ENCODE peak calls at places on chromosomes 2 and 18, in four cellular contexts. One of them, this sample, is unnamed.

GRCh38 chr2:43045866-43046265 is 180.5 kb downstream of the ZFP36L2 start:
- DNase-seq in neuronal stem cell: no peak
- DNase-seq in mesendoderm: no peak
- DNase-seq in H1: no peak
- DNase-seq in this sample: no peak

GRCh38 chr18:58942486-58942885 is 77.8 kb downstream of the ZNF532 start:
- DNase-seq in neuronal stem cell: no peak
- DNase-seq in mesendoderm: no peak
- DNase-seq in H1: no peak
- DNase-seq in this sample: no peak

GRCh38 chr2:26396734-26397298 is 4.9 kb upstream of the DRC1 start:
- DNase-seq in mesendoderm: no peak
- DNase-seq in neuronal stem cell: no peak
- DNase-seq in H1: no peak
- DNase-seq in this sample: no peak

GRCh38 chr2:168277276-168277675 is 29.9 kb upstream of the STK39 start:
- DNase-seq in H1: no peak
- DNase-seq in neuronal stem cell: no peak
- DNase-seq in mesendoderm: no peak
- DNase-seq in this sample: no peak

GRCh38 chr2:238866656-238867277 is 18.9 kb downstream of the TWIST2 start:
- DNase-seq in neuronal stem cell: no peak
- DNase-seq in H1: no peak
- DNase-seq in mesendoderm: no peak
- DNase-seq in this sample: no peak

GRCh38 chr18:58400337-58400885 is 228.5 kb downstream of the ALPK2 start:
- DNase-seq in H1: no peak
- DNase-seq in neuronal stem cell: no peak
- DNase-seq in mesendoderm: no peak
- DNase-seq in this sample: no peak

GRCh38 chr2:27262379-27263286 is at the start of gene SLC30A3:
- DNase-seq in mesendoderm: no peak
- DNase-seq in neuronal stem cell: peak; percentile 37
- DNase-seq in H1: peak; percentile 80
- DNase-seq in this sample: no peak

GRCh38 chr2:9815844-9816279 is 27.4 kb upstream of the TAF1B start:
- DNase-seq in H1: no peak
- DNase-seq in mesendoderm: no peak
- DNase-seq in neuronal stem cell: no peak
- DNase-seq in this sample: no peak

GRCh38 chr2:58553937-58554336 is 312.8 kb upstream of the FANCL start:
- DNase-seq in neuronal stem cell: no peak
- DNase-seq in H1: no peak
- DNase-seq in mesendoderm: peak; percentile 73
- DNase-seq in this sample: no peak

GRCh38 chr18:46946656-46947282 is 29.4 kb downstream of the KATNAL2 start:
- DNase-seq in neuronal stem cell: peak; percentile 90
- DNase-seq in mesendoderm: peak; percentile 96
- DNase-seq in H1: peak; percentile 90
- DNase-seq in this sample: peak; percentile 80

GRCh38 chr18:37419866-37420265 is 145.7 kb downstream of the CELF4 start:
- DNase-seq in H1: no peak
- DNase-seq in mesendoderm: no peak
- DNase-seq in neuronal stem cell: no peak
- DNase-seq in this sample: no peak

GRCh38 chr2:150482667-150483260 is 4.7 kb downstream of the RND3 start:
- DNase-seq in neuronal stem cell: no peak
- DNase-seq in H1: no peak
- DNase-seq in mesendoderm: no peak
- DNase-seq in this sample: peak; percentile 18

GRCh38 chr2:239311132-239312040 is 89.4 kb downstream of the HDAC4 start:
- DNase-seq in neuronal stem cell: no peak
- DNase-seq in H1: peak; percentile 33
- DNase-seq in mesendoderm: no peak
- DNase-seq in this sample: no peak

GRCh38 chr2:27086722-27087446 is at the start of gene KHK:
- DNase-seq in H1: peak; percentile 86
- DNase-seq in neuronal stem cell: no peak
- DNase-seq in mesendoderm: no peak
- DNase-seq in this sample: no peak

GRCh38 chr18:58125183-58125582 is 81.2 kb downstream of the NEDD4L start:
- DNase-seq in H1: peak; percentile 45
- DNase-seq in mesendoderm: peak; percentile 58
- DNase-seq in neuronal stem cell: no peak
- DNase-seq in this sample: no peak

GRCh38 chr18:75003764-75004690 is 204.9 kb downstream of the PTGR3 start:
- DNase-seq in mesendoderm: peak; percentile 75
- DNase-seq in H1: no peak
- DNase-seq in neuronal stem cell: no peak
- DNase-seq in this sample: no peak

GRCh38 chr2:215831296-215831913 is 181.9 kb downstream of the MREG start:
- DNase-seq in H1: no peak
- DNase-seq in mesendoderm: peak; percentile 20
- DNase-seq in neuronal stem cell: no peak
- DNase-seq in this sample: peak; percentile 78

GRCh38 chr2:40363631-40364030 is 88.3 kb downstream of the SLC8A1 start:
- DNase-seq in neuronal stem cell: no peak
- DNase-seq in mesendoderm: no peak
- DNase-seq in H1: no peak
- DNase-seq in this sample: peak; percentile 40

GRCh38 chr2:62195421-62196277 is at the start of gene B3GNT2:
- DNase-seq in H1: peak; percentile 91
- DNase-seq in neuronal stem cell: peak; percentile 79
- DNase-seq in mesendoderm: peak; percentile 84
- DNase-seq in this sample: peak; percentile 57
- H2BK15ac ChIP-seq in H1: peak within 1 kb of the TSS; percentile 65
- H2BK15ac ChIP-seq in neuronal stem cell: peak within 1 kb of the TSS; percentile 78
- H2BK15ac ChIP-seq in mesendoderm: peak within 1 kb of the TSS; percentile 5
- H2BK15ac ChIP-seq in this sample: no peak within 1 kb of the TSS

GRCh38 chr2:232203166-232203891 is 175.2 kb upstream of the ALPP start:
- DNase-seq in neuronal stem cell: no peak
- DNase-seq in H1: no peak
- DNase-seq in mesendoderm: no peak
- DNase-seq in this sample: no peak
- H3K23ac ChIP-seq in neuronal stem cell: no peak overlapping the region
- H3K23ac ChIP-seq in H1: no peak overlapping the region
- H3K23ac ChIP-seq in mesendoderm: no peak overlapping the region
- H3K23ac ChIP-seq in this sample: no peak overlapping the region

GRCh38 chr2:85327757-85328617 is at the start of gene TGOLN2:
- DNase-seq in H1: peak; percentile 94
- DNase-seq in neuronal stem cell: peak; percentile 85
- DNase-seq in mesendoderm: peak; percentile 95
- DNase-seq in this sample: peak; percentile 85

GRCh38 chr2:85334933-85335332 is 7.1 kb upstream of the TGOLN2 start:
- DNase-seq in H1: no peak
- DNase-seq in mesendoderm: no peak
- DNase-seq in neuronal stem cell: no peak
- DNase-seq in this sample: no peak

GRCh38 chr2:85326946-85327756 is 638 bp downstream of the TGOLN2 start:
- DNase-seq in mesendoderm: peak; percentile 46
- DNase-seq in neuronal stem cell: peak; percentile 33
- DNase-seq in H1: no peak
- DNase-seq in this sample: peak; percentile 45

GRCh38 chr2:85329181-85329651 is 1.4 kb upstream of the TGOLN2 start:
- DNase-seq in H1: no peak
- DNase-seq in neuronal stem cell: no peak
- DNase-seq in mesendoderm: peak; percentile 60
- DNase-seq in this sample: no peak

GRCh38 chr2:85330839-85331636 is 3.2 kb upstream of the TGOLN2 start:
- DNase-seq in neuronal stem cell: no peak
- DNase-seq in H1: no peak
- DNase-seq in mesendoderm: no peak
- DNase-seq in this sample: no peak
- H3K9ac ChIP-seq in neuronal stem cell: no peak overlapping the region
- H3K9ac ChIP-seq in H1: no peak overlapping the region
- H3K9ac ChIP-seq in mesendoderm: no peak overlapping the region
- H3K9ac ChIP-seq in this sample: no peak overlapping the region

GRCh38 chr2:205659922-205660321 is 22.4 kb upstream of the NRP2 start:
- DNase-seq in H1: peak; percentile 10
- DNase-seq in neuronal stem cell: no peak
- DNase-seq in mesendoderm: no peak
- DNase-seq in this sample: no peak
- H2BK15ac ChIP-seq in H1: no peak overlapping the region
- H2BK15ac ChIP-seq in neuronal stem cell: no peak overlapping the region
- H2BK15ac ChIP-seq in mesendoderm: no peak overlapping the region
- H2BK15ac ChIP-seq in this sample: peak overlapping the region; percentile 30

DNA sequence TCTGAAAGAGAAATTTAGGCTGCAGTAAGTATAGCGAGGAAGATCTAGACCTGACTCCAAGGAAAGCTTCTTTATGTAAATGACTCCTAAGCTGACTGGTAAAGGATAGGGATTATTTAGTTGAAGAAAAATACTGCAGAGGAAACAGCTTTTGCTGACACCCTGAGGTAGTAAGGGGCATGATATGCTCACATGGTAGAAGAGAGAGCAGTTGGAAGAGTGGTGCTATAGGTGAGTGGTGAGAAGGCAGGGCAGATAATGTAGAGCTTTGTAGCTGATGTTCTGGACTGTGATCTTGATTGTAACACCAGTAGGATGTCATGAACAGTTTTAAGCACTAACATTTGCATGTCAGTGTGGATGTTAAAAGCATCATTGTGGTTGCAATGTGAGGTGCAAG is 639.1 kb upstream of the SLC39A10 start:
- DNase-seq in neuronal stem cell: no peak
- DNase-seq in mesendoderm: peak; percentile 26
- DNase-seq in H1: no peak
- DNase-seq in this sample: no peak
- H3K23ac ChIP-seq in neuronal stem cell: no peak overlapping the region
- H3K23ac ChIP-seq in mesendoderm: no peak overlapping the region
- H3K23ac ChIP-seq in H1: no peak overlapping the region
- H3K23ac ChIP-seq in this sample: no peak overlapping the region

GRCh38 chr2:60553992-60554648 is 666 bp upstream of the BCL11A start:
- DNase-seq in mesendoderm: peak; percentile 87
- DNase-seq in H1: peak; percentile 80
- DNase-seq in neuronal stem cell: no peak
- DNase-seq in this sample: no peak
- H3K9ac ChIP-seq in mesendoderm: peak overlapping the region; percentile 59
- H3K9ac ChIP-seq in H1: peak overlapping the region; percentile 49
- H3K9ac ChIP-seq in neuronal stem cell: peak overlapping the region; percentile 53
- H3K9ac ChIP-seq in this sample: no peak overlapping the region

GRCh38 chr2:101961287-101962242 is 30.2 kb upstream of the IL1R2 start:
- DNase-seq in H1: no peak
- DNase-seq in neuronal stem cell: no peak
- DNase-seq in mesendoderm: peak; percentile 6
- DNase-seq in this sample: peak; percentile 96
- H2BK15ac ChIP-seq in H1: no peak overlapping the region
- H2BK15ac ChIP-seq in neuronal stem cell: no peak overlapping the region
- H2BK15ac ChIP-seq in mesendoderm: no peak overlapping the region
- H2BK15ac ChIP-seq in this sample: peak overlapping the region; percentile 90

DNA sequence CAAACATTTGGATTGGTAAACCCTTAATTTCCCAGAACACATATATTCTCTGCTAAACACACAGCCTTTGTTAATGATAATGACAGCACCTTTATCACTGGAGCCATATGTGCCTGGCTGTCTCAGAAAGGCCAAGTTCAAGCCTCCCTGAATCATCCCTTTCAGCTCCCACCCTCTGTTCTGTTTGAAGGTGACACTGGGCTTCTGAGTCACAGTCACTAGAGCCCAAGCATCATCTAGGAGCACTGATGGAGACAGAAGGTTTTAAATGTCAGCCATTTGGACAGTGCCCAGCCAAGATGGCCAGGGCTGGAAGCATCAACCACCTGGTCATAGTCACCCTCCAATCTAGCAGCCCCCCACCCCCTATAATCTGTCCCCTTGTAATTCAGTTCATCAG is 80.6 kb downstream of the NRP2 start:
- DNase-seq in neuronal stem cell: no peak
- DNase-seq in mesendoderm: no peak
- DNase-seq in H1: no peak
- DNase-seq in this sample: peak; percentile 31
- H3K23ac ChIP-seq in neuronal stem cell: no peak overlapping the region
- H3K23ac ChIP-seq in mesendoderm: no peak overlapping the region
- H3K23ac ChIP-seq in H1: no peak overlapping the region
- H3K23ac ChIP-seq in this sample: no peak overlapping the region

GRCh38 chr2:16664052-16664731 is 1.4 kb downstream of the CYRIA start:
- DNase-seq in H1: no peak
- DNase-seq in neuronal stem cell: no peak
- DNase-seq in mesendoderm: peak; percentile 75
- DNase-seq in this sample: peak; percentile 92
- H3K9ac ChIP-seq in H1: no peak overlapping the region
- H3K9ac ChIP-seq in neuronal stem cell: no peak overlapping the region
- H3K9ac ChIP-seq in mesendoderm: no peak overlapping the region
- H3K9ac ChIP-seq in this sample: no peak overlapping the region

GRCh38 chr2:102262218-102263129 is 48.9 kb upstream of the IL1RL1 start:
- DNase-seq in mesendoderm: no peak
- DNase-seq in H1: no peak
- DNase-seq in neuronal stem cell: no peak
- DNase-seq in this sample: peak; percentile 70

GRCh38 chr2:102264952-102265351 is 46.4 kb upstream of the IL1RL1 start:
- DNase-seq in neuronal stem cell: no peak
- DNase-seq in H1: no peak
- DNase-seq in mesendoderm: no peak
- DNase-seq in this sample: no peak

GRCh38 chr2:102268529-102269524 is 42.5 kb upstream of the IL1RL1 start:
- DNase-seq in neuronal stem cell: no peak
- DNase-seq in H1: no peak
- DNase-seq in mesendoderm: no peak
- DNase-seq in this sample: peak; percentile 92

GRCh38 chr2:102267774-102268173 is 43.6 kb upstream of the IL1RL1 start:
- DNase-seq in mesendoderm: no peak
- DNase-seq in H1: no peak
- DNase-seq in neuronal stem cell: no peak
- DNase-seq in this sample: no peak

GRCh38 chr2:102266204-102266603 is 45.2 kb upstream of the IL1RL1 start:
- DNase-seq in mesendoderm: no peak
- DNase-seq in H1: no peak
- DNase-seq in neuronal stem cell: no peak
- DNase-seq in this sample: no peak
- H2BK15ac ChIP-seq in mesendoderm: no peak overlapping the region
- H2BK15ac ChIP-seq in H1: no peak overlapping the region
- H2BK15ac ChIP-seq in neuronal stem cell: no peak overlapping the region
- H2BK15ac ChIP-seq in this sample: peak overlapping the region; percentile 96